ENCODE peak calls at places on chromosomes 6 and 20, in ten cellular contexts. One of them, this sample, is unnamed. For H3K4me1, the result is how much of the 10 kb centered on the place peaks cover.

GRCh38 chr6:29907637-29908340 is 34.5 kb upstream of the HLA-A start:
- DNase-seq in adrenal gland: no peak
- DNase-seq in tibial nerve: no peak
- DNase-seq in PC-3: no peak
- DNase-seq in psoas muscle: no peak
- DNase-seq in pancreas: no peak
- DNase-seq in astrocyte: no peak
- DNase-seq in upper lobe of right lung: no peak
- DNase-seq in lower lobe of right lung: no peak
- DNase-seq in IMR-90: no peak
- DNase-seq in this sample: no peak

GRCh38 chr6:5866547-5867051 is 140.1 kb downstream of the NRN1 start:
- DNase-seq in adrenal gland: no peak
- DNase-seq in IMR-90: peak
- DNase-seq in lower lobe of right lung: no peak
- DNase-seq in psoas muscle: no peak
- DNase-seq in tibial nerve: no peak
- DNase-seq in PC-3: peak
- DNase-seq in astrocyte: peak
- DNase-seq in pancreas: no peak
- DNase-seq in upper lobe of right lung: no peak
- DNase-seq in this sample: no peak

GRCh38 chr6:7674291-7674690 is 51.6 kb upstream of the BMP6 start:
- DNase-seq in psoas muscle: no peak
- DNase-seq in astrocyte: no peak
- DNase-seq in upper lobe of right lung: no peak
- DNase-seq in adrenal gland: no peak
- DNase-seq in tibial nerve: no peak
- DNase-seq in PC-3: no peak
- DNase-seq in IMR-90: no peak
- DNase-seq in pancreas: no peak
- DNase-seq in lower lobe of right lung: no peak
- DNase-seq in this sample: no peak

GRCh38 chr20:23419995-23420901 is 1.0 kb downstream of the NAPB start:
- DNase-seq in adrenal gland: peak
- DNase-seq in tibial nerve: no peak
- DNase-seq in psoas muscle: peak
- DNase-seq in IMR-90: peak
- DNase-seq in upper lobe of right lung: peak
- DNase-seq in PC-3: peak
- DNase-seq in pancreas: peak
- DNase-seq in astrocyte: peak
- DNase-seq in lower lobe of right lung: peak
- DNase-seq in this sample: peak

GRCh38 chr6:33384581-33385020 is 7.0 kb upstream of the KIFC1 start:
- DNase-seq in PC-3: peak
- DNase-seq in upper lobe of right lung: no peak
- DNase-seq in tibial nerve: no peak
- DNase-seq in lower lobe of right lung: no peak
- DNase-seq in pancreas: no peak
- DNase-seq in IMR-90: peak
- DNase-seq in astrocyte: peak
- DNase-seq in adrenal gland: no peak
- DNase-seq in psoas muscle: no peak
- DNase-seq in this sample: no peak

GRCh38 chr6:169263836-169264608 is 10.4 kb upstream of the THBS2 start:
- DNase-seq in IMR-90: peak
- DNase-seq in tibial nerve: no peak
- DNase-seq in upper lobe of right lung: no peak
- DNase-seq in lower lobe of right lung: no peak
- DNase-seq in psoas muscle: no peak
- DNase-seq in astrocyte: peak
- DNase-seq in adrenal gland: peak
- DNase-seq in pancreas: peak
- DNase-seq in PC-3: peak
- DNase-seq in this sample: peak

GRCh38 chr6:31005249-31006020 is 4.8 kb upstream of the MUC22 start:
- DNase-seq in adrenal gland: no peak
- DNase-seq in astrocyte: no peak
- DNase-seq in lower lobe of right lung: peak
- DNase-seq in tibial nerve: no peak
- DNase-seq in upper lobe of right lung: peak
- DNase-seq in pancreas: no peak
- DNase-seq in psoas muscle: peak
- DNase-seq in PC-3: no peak
- DNase-seq in IMR-90: no peak
- DNase-seq in this sample: no peak

GRCh38 chr6:150492941-150493340 is 106.7 kb upstream of the PLEKHG1 start:
- DNase-seq in astrocyte: peak
- DNase-seq in psoas muscle: no peak
- DNase-seq in adrenal gland: no peak
- DNase-seq in PC-3: peak
- DNase-seq in tibial nerve: no peak
- DNase-seq in lower lobe of right lung: no peak
- DNase-seq in pancreas: no peak
- DNase-seq in IMR-90: no peak
- DNase-seq in upper lobe of right lung: no peak
- DNase-seq in this sample: no peak

GRCh38 chr6:105453968-105454367 is 51.1 kb upstream of the PREP start:
- DNase-seq in PC-3: no peak
- DNase-seq in psoas muscle: no peak
- DNase-seq in lower lobe of right lung: no peak
- DNase-seq in upper lobe of right lung: no peak
- DNase-seq in IMR-90: no peak
- DNase-seq in tibial nerve: no peak
- DNase-seq in astrocyte: no peak
- DNase-seq in adrenal gland: no peak
- DNase-seq in pancreas: no peak
- DNase-seq in this sample: no peak
- H3K27ac ChIP-seq in PC-3: no peak
- H3K27ac ChIP-seq in psoas muscle: no peak
- H3K27ac ChIP-seq in lower lobe of right lung: no peak
- H3K27ac ChIP-seq in upper lobe of right lung: no peak
- H3K27ac ChIP-seq in IMR-90: no peak
- H3K27ac ChIP-seq in tibial nerve: no peak
- H3K27ac ChIP-seq in astrocyte: no peak
- H3K27ac ChIP-seq in adrenal gland: no peak
- H3K27ac ChIP-seq in pancreas: no peak
- H3K27ac ChIP-seq in this sample: no peak

GRCh38 chr6:91428953-91429560 is 842.2 kb upstream of the MAP3K7 start:
- DNase-seq in pancreas: no peak
- DNase-seq in PC-3: no peak
- DNase-seq in adrenal gland: no peak
- DNase-seq in lower lobe of right lung: no peak
- DNase-seq in IMR-90: no peak
- DNase-seq in tibial nerve: no peak
- DNase-seq in astrocyte: no peak
- DNase-seq in psoas muscle: no peak
- DNase-seq in upper lobe of right lung: no peak
- DNase-seq in this sample: no peak
- H3K4me1 ChIP-seq in pancreas: under half
- H3K4me1 ChIP-seq in PC-3: under half
- H3K4me1 ChIP-seq in adrenal gland: under half
- H3K4me1 ChIP-seq in lower lobe of right lung: under half
- H3K4me1 ChIP-seq in IMR-90: under half
- H3K4me1 ChIP-seq in tibial nerve: under half
- H3K4me1 ChIP-seq in astrocyte: under half
- H3K4me1 ChIP-seq in psoas muscle: under half
- H3K4me1 ChIP-seq in upper lobe of right lung: under half
- H3K4me1 ChIP-seq in this sample: under half

GRCh38 chr20:48025661-48026060 is 240.4 kb upstream of the SULF2 start:
- DNase-seq in pancreas: no peak
- DNase-seq in astrocyte: peak
- DNase-seq in PC-3: peak
- DNase-seq in upper lobe of right lung: no peak
- DNase-seq in adrenal gland: no peak
- DNase-seq in IMR-90: no peak
- DNase-seq in psoas muscle: no peak
- DNase-seq in tibial nerve: no peak
- DNase-seq in lower lobe of right lung: no peak
- DNase-seq in this sample: no peak
- H3K4me3 ChIP-seq in pancreas: no peak
- H3K4me3 ChIP-seq in astrocyte: no peak
- H3K4me3 ChIP-seq in PC-3: no peak
- H3K4me3 ChIP-seq in upper lobe of right lung: no peak
- H3K4me3 ChIP-seq in adrenal gland: no peak
- H3K4me3 ChIP-seq in IMR-90: no peak
- H3K4me3 ChIP-seq in psoas muscle: no peak
- H3K4me3 ChIP-seq in tibial nerve: no peak
- H3K4me3 ChIP-seq in lower lobe of right lung: no peak
- H3K4me3 ChIP-seq in this sample: no peak

DNA sequence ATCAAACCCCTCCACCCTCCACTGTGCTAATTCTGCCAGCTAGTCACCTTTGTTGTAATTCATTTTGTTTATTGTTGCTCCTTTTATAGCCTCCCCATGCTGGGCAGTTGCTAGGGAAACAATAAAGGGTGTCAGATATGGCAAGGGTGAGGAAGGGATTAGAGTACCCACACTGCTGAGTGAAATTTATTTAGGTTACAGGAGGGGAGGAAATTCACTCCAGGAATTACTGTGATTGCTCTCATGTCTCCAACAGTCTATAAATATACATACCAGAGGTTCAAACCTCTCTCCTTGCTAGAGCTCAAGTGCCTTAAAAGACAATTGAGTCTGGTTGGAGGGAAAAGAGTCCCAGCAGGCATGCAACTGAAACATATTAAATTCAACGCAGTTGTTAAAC is 90.6 kb upstream of the ADGRF1 start:
- DNase-seq in tibial nerve: no peak
- DNase-seq in PC-3: no peak
- DNase-seq in adrenal gland: no peak
- DNase-seq in astrocyte: no peak
- DNase-seq in upper lobe of right lung: no peak
- DNase-seq in IMR-90: no peak
- DNase-seq in psoas muscle: no peak
- DNase-seq in lower lobe of right lung: no peak
- DNase-seq in pancreas: no peak
- DNase-seq in this sample: no peak
- H3K27ac ChIP-seq in tibial nerve: no peak
- H3K27ac ChIP-seq in PC-3: no peak
- H3K27ac ChIP-seq in adrenal gland: no peak
- H3K27ac ChIP-seq in astrocyte: no peak
- H3K27ac ChIP-seq in upper lobe of right lung: no peak
- H3K27ac ChIP-seq in IMR-90: no peak
- H3K27ac ChIP-seq in psoas muscle: no peak
- H3K27ac ChIP-seq in lower lobe of right lung: no peak
- H3K27ac ChIP-seq in pancreas: no peak
- H3K27ac ChIP-seq in this sample: no peak

GRCh38 chr6:142011775-142012174 is 121.0 kb upstream of the GJE1 start:
- DNase-seq in astrocyte: no peak
- DNase-seq in adrenal gland: no peak
- DNase-seq in IMR-90: no peak
- DNase-seq in pancreas: no peak
- DNase-seq in psoas muscle: no peak
- DNase-seq in PC-3: no peak
- DNase-seq in tibial nerve: no peak
- DNase-seq in lower lobe of right lung: no peak
- DNase-seq in upper lobe of right lung: no peak
- DNase-seq in this sample: no peak

GRCh38 chr6:142013875-142014495 is 118.7 kb upstream of the GJE1 start:
- DNase-seq in pancreas: no peak
- DNase-seq in tibial nerve: no peak
- DNase-seq in psoas muscle: no peak
- DNase-seq in upper lobe of right lung: no peak
- DNase-seq in astrocyte: peak
- DNase-seq in adrenal gland: no peak
- DNase-seq in lower lobe of right lung: no peak
- DNase-seq in IMR-90: no peak
- DNase-seq in PC-3: peak
- DNase-seq in this sample: no peak

GRCh38 chr6:142015011-142015410 is 117.7 kb upstream of the GJE1 start:
- DNase-seq in astrocyte: no peak
- DNase-seq in adrenal gland: no peak
- DNase-seq in upper lobe of right lung: no peak
- DNase-seq in IMR-90: no peak
- DNase-seq in tibial nerve: no peak
- DNase-seq in PC-3: peak
- DNase-seq in lower lobe of right lung: no peak
- DNase-seq in pancreas: no peak
- DNase-seq in psoas muscle: no peak
- DNase-seq in this sample: no peak

GRCh38 chr6:142013286-142013685 is 119.4 kb upstream of the GJE1 start:
- DNase-seq in IMR-90: peak
- DNase-seq in upper lobe of right lung: no peak
- DNase-seq in lower lobe of right lung: no peak
- DNase-seq in psoas muscle: no peak
- DNase-seq in pancreas: no peak
- DNase-seq in astrocyte: peak
- DNase-seq in PC-3: peak
- DNase-seq in tibial nerve: no peak
- DNase-seq in adrenal gland: no peak
- DNase-seq in this sample: no peak

DNA sequence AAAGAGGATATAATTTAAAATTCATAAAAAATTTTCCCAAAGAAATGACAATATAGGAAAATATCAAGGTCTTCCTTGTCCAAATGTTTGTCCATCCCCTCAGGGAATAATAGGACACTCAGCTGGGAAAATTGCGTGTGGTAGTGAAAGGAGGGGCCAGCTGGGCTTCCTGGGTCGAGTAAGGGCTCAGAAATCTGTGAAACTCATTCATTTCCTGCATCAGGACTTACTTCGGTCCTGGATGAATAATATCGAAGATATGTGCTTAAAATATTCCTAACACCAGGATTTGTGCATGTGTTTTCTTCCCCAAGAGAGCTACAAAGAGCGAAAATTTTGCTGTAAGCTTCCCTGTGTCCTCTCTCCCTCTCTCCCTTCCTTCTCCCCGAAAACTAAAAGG is 118.2 kb upstream of the GJE1 start:
- DNase-seq in IMR-90: peak
- DNase-seq in PC-3: peak
- DNase-seq in tibial nerve: no peak
- DNase-seq in astrocyte: peak
- DNase-seq in pancreas: no peak
- DNase-seq in upper lobe of right lung: no peak
- DNase-seq in lower lobe of right lung: no peak
- DNase-seq in adrenal gland: no peak
- DNase-seq in psoas muscle: no peak
- DNase-seq in this sample: no peak
- H3K4me1 ChIP-seq in IMR-90: under half
- H3K4me1 ChIP-seq in PC-3: half or more
- H3K4me1 ChIP-seq in tibial nerve: under half
- H3K4me1 ChIP-seq in astrocyte: under half
- H3K4me1 ChIP-seq in pancreas: under half
- H3K4me1 ChIP-seq in upper lobe of right lung: under half
- H3K4me1 ChIP-seq in lower lobe of right lung: under half
- H3K4me1 ChIP-seq in adrenal gland: under half
- H3K4me1 ChIP-seq in psoas muscle: under half
- H3K4me1 ChIP-seq in this sample: under half

GRCh38 chr6:167827062-167827587 is 414 bp downstream of the AFDN start:
- DNase-seq in PC-3: peak
- DNase-seq in adrenal gland: peak
- DNase-seq in IMR-90: no peak
- DNase-seq in pancreas: peak
- DNase-seq in tibial nerve: no peak
- DNase-seq in psoas muscle: no peak
- DNase-seq in lower lobe of right lung: peak
- DNase-seq in astrocyte: no peak
- DNase-seq in upper lobe of right lung: peak
- DNase-seq in this sample: peak
- H3K4me3 ChIP-seq in PC-3: peak
- H3K4me3 ChIP-seq in adrenal gland: no peak
- H3K4me3 ChIP-seq in IMR-90: peak
- H3K4me3 ChIP-seq in pancreas: peak
- H3K4me3 ChIP-seq in tibial nerve: no peak
- H3K4me3 ChIP-seq in psoas muscle: peak
- H3K4me3 ChIP-seq in lower lobe of right lung: peak
- H3K4me3 ChIP-seq in astrocyte: peak
- H3K4me3 ChIP-seq in upper lobe of right lung: peak
- H3K4me3 ChIP-seq in this sample: peak